ENCODE peak calls at places on chromosome 16, in five cellular contexts. D, F, H, C and V are unnamed samples.

GRCh38 chr16:83967838-83968482 is at the start of gene NECAB2:
- DNase-seq in H (no peak), C (peak; percentile 45), D (peak; percentile 78), F (no peak), V (no peak)

GRCh38 chr16:85829751-85830445 is 30.4 kb downstream of the COX4I1 start:
- DNase-seq in F (no peak), D (no peak), C (peak; percentile 98), H (no peak), V (no peak)

GRCh38 chr16:53913082-53913870 is 209.3 kb downstream of the FTO start:
- DNase-seq in C (no peak), H (peak; percentile 75), D (no peak), F (no peak), V (no peak)

GRCh38 chr16:46926470-46927225 is 42.5 kb downstream of the GPT2 start:
- DNase-seq in D (no peak), C (no peak), F (no peak), H (no peak), V (no peak)

GRCh38 chr16:35751191-35751941 is 2292.0 kb downstream of the TP53TG3F start:
- DNase-seq in H (peak; percentile 11), F (no peak), C (no peak), D (no peak), V (no peak)

GRCh38 chr16:75420987-75421819 is 12.1 kb downstream of the CFDP1 start:
- DNase-seq in F (no peak), C (peak; percentile 89), D (peak; percentile 96), H (peak; percentile 49), V (peak; percentile 75)

GRCh38 chr16:13568803-13569202 is 351.2 kb upstream of the ERCC4 start:
- DNase-seq in D (no peak), H (no peak), F (no peak), C (no peak), V (no peak)

GRCh38 chr16:69073181-69073669 is 32.2 kb upstream of the HAS3 start:
- DNase-seq in H (no peak), F (no peak), D (no peak), C (no peak), V (no peak)

GRCh38 chr16:27918755-27919154 is 144.8 kb downstream of the GSG1L start:
- DNase-seq in H (no peak), F (no peak), C (no peak), D (no peak), V (no peak)

GRCh38 chr16:626787-627457 is 3.9 kb upstream of the WFIKKN1 start:
- DNase-seq in C (no peak), H (no peak), D (no peak), F (no peak), V (no peak)

GRCh38 chr16:56742030-56742984 is 12.4 kb downstream of the NUP93 start:
- DNase-seq in C (no peak), D (no peak), H (no peak), F (no peak), V (no peak)

GRCh38 chr16:4894276-4895150 is 42.4 kb downstream of the PPL start:
- DNase-seq in F (no peak), D (no peak), H (no peak), C (no peak), V (no peak)

GRCh38 chr16:80656731-80657150 is 115.9 kb downstream of the DYNLRB2 start:
- DNase-seq in H (no peak), D (no peak), F (no peak), C (no peak), V (no peak)

GRCh38 chr16:75113046-75113491 is 3.5 kb downstream of the LDHD start:
- DNase-seq in D (no peak), F (no peak), H (no peak), C (no peak), V (no peak)

GRCh38 chr16:763386-763785 is 2.9 kb downstream of the MSLN start:
- DNase-seq in D (no peak), F (no peak), C (no peak), H (no peak), V (no peak)

GRCh38 chr16:80591071-80591935 is 50.5 kb downstream of the DYNLRB2 start:
- DNase-seq in D (no peak), F (no peak), C (peak; percentile 29), H (no peak), V (no peak)

GRCh38 chr16:27195068-27195741 is 8.1 kb upstream of the KDM8 start:
- DNase-seq in H (no peak), C (no peak), D (no peak), F (no peak), V (no peak)

GRCh38 chr16:66510711-66511614 is 39.0 kb downstream of the TK2 start:
- DNase-seq in D (no peak), F (no peak), C (no peak), H (no peak), V (no peak)

GRCh38 chr16:57677622-57678369 is 9.7 kb downstream of the ADGRG3 start:
- DNase-seq in D (no peak), F (no peak), H (no peak), C (no peak), V (no peak)

GRCh38 chr16:4767872-4768548 is 1.0 kb upstream of the ZNF500 start:
- DNase-seq in D (no peak), F (no peak), C (peak; percentile 45), H (peak; percentile 42), V (no peak)

GRCh38 chr16:17358350-17358749 is 112.4 kb downstream of the XYLT1 start:
- DNase-seq in D (no peak), C (peak; percentile 48), H (no peak), F (no peak), V (no peak)

GRCh38 chr16:24552705-24553104 is 13.3 kb downstream of the RBBP6 start:
- DNase-seq in F (no peak), D (no peak), H (no peak), C (no peak), V (no peak)

GRCh38 chr16:1183235-1183907 is 30.5 kb downstream of the CACNA1H start:
- DNase-seq in H (no peak), F (no peak), C (no peak), D (peak; percentile 89), V (no peak)

GRCh38 chr16:70695351-70696070 is 9.7 kb upstream of the MTSS2 start:
- DNase-seq in D (no peak), C (peak; percentile 85), F (peak; percentile 4), H (no peak), V (no peak)

GRCh38 chr16:68790130-68790761 is 53.1 kb upstream of the TANGO6 start:
- DNase-seq in H (no peak), F (no peak), D (no peak), C (peak; percentile 72), V (no peak)

GRCh38 chr16:85752511-85753420 is 1.9 kb upstream of the C16orf74 start:
- DNase-seq in D (peak; percentile 77), H (no peak), F (no peak), C (peak; percentile 93), V (no peak)

GRCh38 chr16:58120216-58120615 is 9.0 kb downstream of the CFAP20 start:
- DNase-seq in H (no peak), D (no peak), F (no peak), C (no peak), V (no peak)

GRCh38 chr16:88838566-88838965 is 18.2 kb downstream of the GALNS start:
- DNase-seq in H (no peak), C (no peak), D (no peak), F (no peak), V (no peak)

GRCh38 chr16:27772093-27772820 is 222.3 kb downstream of the KATNIP start:
- DNase-seq in C (no peak), D (no peak), H (no peak), F (no peak), V (no peak)

GRCh38 chr16:76574651-76575050 is 297.4 kb downstream of the CNTNAP4 start:
- DNase-seq in C (no peak), H (no peak), F (no peak), D (no peak), V (no peak)

GRCh38 chr16:1458977-1459341 is 14.6 kb upstream of the CCDC154 start:
- DNase-seq in D (no peak), C (no peak), F (no peak), H (no peak), V (peak; percentile 69)

GRCh38 chr16:30805370-30806169 is 18.6 kb upstream of the ZNF629 start:
- DNase-seq in C (peak; percentile 64), D (peak; percentile 88), H (peak; percentile 77), F (peak; percentile 39), V (peak; percentile 84)
- TF ChIP-seq CTCF in C (no peak), D (no peak), H (no peak), F (no peak), V (no peak)

GRCh38 chr16:51343411-51343810 is 192.3 kb upstream of the SALL1 start:
- DNase-seq in C (no peak), D (no peak), F (no peak), H (no peak), V (no peak)

DNA sequence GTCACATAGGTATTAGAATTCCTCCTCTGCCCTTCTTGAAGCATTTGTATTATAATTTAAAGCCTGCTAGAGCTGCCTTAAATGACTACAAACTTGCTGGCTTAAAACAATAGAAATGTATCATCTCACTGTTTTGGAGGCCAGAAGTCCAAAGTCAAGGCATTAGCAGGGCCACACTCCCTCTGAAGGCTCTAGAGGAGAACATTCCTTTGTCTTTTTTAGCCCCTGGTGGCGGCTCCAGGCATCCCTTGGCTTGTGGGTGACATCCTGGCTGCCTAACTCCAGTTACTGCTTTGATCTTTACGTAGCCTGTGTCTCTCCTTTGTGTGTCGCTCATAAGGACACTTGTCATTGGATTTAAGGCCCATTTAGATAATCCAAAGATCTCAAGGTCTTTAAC is 186.6 kb upstream of the SALL1 start:
- DNase-seq in F (no peak), D (no peak), C (no peak), H (no peak), V (no peak)
- TF ChIP-seq CTCF in F (no peak), D (no peak), C (no peak), H (no peak), V (peak; percentile 59)

DNA sequence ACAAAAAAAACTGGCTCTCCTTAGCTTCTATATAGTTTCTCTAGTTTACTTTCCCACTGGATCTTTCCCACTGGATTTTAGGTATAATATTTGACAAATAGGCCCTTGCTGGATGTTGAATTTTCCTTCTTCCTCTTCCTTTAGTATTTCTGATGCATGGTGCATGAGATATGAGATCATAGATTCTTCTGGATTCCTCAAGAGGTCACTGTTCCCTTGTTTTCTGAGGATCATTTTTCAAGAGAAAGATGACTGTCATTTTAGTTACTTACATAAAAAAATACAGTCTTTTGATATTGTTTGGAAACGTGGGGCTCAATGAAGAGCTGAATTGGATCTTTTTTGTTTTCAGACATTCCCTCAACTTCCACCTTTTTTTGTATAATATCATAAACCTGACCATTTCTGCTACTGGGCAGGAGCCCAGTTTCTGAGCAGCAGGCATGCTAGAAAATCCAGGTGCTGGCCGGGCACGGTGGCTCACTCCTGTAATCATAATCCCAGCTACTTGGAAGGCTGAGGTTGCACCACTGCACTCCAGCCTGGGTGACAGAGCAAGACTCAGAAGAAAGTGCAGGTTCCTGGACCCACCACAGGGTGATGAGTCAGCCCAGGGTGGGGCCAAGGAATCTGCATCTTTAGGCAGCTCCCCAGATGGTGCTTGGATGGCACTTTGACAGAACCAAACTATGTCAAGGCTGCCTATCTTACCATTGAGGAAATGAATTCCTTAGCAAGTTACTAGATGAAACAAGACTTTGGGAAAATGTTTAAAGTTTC is 70.3 kb downstream of the SDR42E1 start:
- DNase-seq in C (peak; percentile 58), F (no peak), H (no peak), D (no peak), V (no peak)
- TF ChIP-seq CTCF in C (peak; percentile 21), F (peak; percentile 25), H (no peak), D (peak; percentile 50), V (peak; percentile 70)

DNA sequence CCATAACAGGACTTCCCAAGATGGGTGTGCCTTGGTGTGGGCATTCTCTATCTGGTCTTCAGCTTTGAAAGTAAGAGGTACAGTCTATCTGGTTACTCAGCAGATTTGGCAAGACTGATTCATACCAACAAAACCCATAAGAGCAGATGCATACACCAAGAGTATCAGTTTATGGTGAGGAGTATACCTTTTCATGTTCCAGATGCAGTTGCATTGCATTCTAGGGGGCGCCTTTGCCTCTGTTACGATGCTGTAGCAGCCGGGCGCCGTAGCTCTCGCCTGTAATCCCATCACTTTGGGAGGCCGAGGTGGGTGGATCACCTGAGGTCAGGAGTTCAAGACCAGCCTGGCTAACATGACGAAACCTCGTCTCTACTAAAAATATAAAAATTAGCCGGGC is 31.1 kb upstream of the CARMIL2 start:
- DNase-seq in F (no peak), H (no peak), C (peak; percentile 28), D (no peak), V (no peak)
- TF ChIP-seq CTCF in F (no peak), H (no peak), C (peak; percentile 46), D (no peak), V (no peak)